ENCODE peak calls at places on chromosomes 16 and 17, in seven cellular contexts. X is fibroblast of lung; T is stomach; Y is mucosa of descending colon; I is A549; M is thoracic aorta; G is effector memory CD4-positive, alpha-beta T cell. V is an unnamed sample. For H3K9me3, the result is how much of the 10 kb centered on the place peaks cover.

GRCh38 chr16:8109510-8110369 is 480.6 kb downstream of the TMEM114 start:
- DNase-seq in X (no peak), T (no peak), Y (no peak), I (peak), M (no peak), G (no peak), V (no peak)

GRCh38 chr17:82230627-82231311 is 1.9 kb downstream of the SLC16A3 start:
- DNase-seq in X (peak), T (peak), Y (peak), I (peak), M (no peak), G (peak), V (peak)

GRCh38 chr16:87956169-87956770 is 5.0 kb downstream of the BANP start:
- DNase-seq in X (peak), T (no peak), Y (peak), I (no peak), M (no peak), G (peak), V (peak)

GRCh38 chr16:68229431-68230175 is 6.3 kb downstream of the ESRP2 start:
- DNase-seq in X (peak), T (peak), Y (peak), I (peak), M (no peak), G (no peak), V (no peak)

GRCh38 chr17:45338023-45338781 is 21.4 kb upstream of the MAP3K14 start:
- DNase-seq in X (no peak), T (no peak), Y (no peak), I (no peak), M (no peak), G (no peak), V (no peak)

GRCh38 chr16:8905168-8905762 is 23.1 kb downstream of the LITAFD start:
- DNase-seq in X (peak), T (no peak), Y (no peak), I (peak), M (no peak), G (no peak), V (no peak)

GRCh38 chr16:53502331-53503269 is at the start of gene AKTIP:
- DNase-seq in X (peak), T (peak), Y (peak), I (no peak), M (no peak), G (no peak), V (peak)

GRCh38 chr17:7560172-7561027 is 1.3 kb upstream of the SENP3 start:
- DNase-seq in X (peak), T (peak), Y (peak), I (peak), M (no peak), G (no peak), V (no peak)

GRCh38 chr16:15046692-15047376 is 9.0 kb downstream of the NTAN1 start:
- DNase-seq in X (no peak), T (no peak), Y (no peak), I (peak), M (no peak), G (no peak), V (no peak)

GRCh38 chr16:85211247-85211910 is 99.1 kb upstream of the CIBAR2 start:
- DNase-seq in X (peak), T (no peak), Y (no peak), I (no peak), M (no peak), G (no peak), V (no peak)

GRCh38 chr17:603405-604193 is 111.0 kb downstream of the VPS53 start:
- DNase-seq in X (no peak), T (no peak), Y (no peak), I (no peak), M (no peak), G (no peak), V (no peak)

GRCh38 chr17:83099570-83100181 is 20.3 kb downstream of the METRNL start:
- DNase-seq in X (peak), T (peak), Y (peak), I (no peak), M (no peak), G (no peak), V (no peak)

GRCh38 chr17:64281962-64282752 is 19.1 kb upstream of the TEX2 start:
- DNase-seq in X (peak), T (peak), Y (peak), I (peak), M (no peak), G (no peak), V (peak)

GRCh38 chr16:87570938-87571867 is 31.1 kb upstream of the JPH3 start:
- DNase-seq in X (peak), T (peak), Y (peak), I (peak), M (peak), G (no peak), V (no peak)

GRCh38 chr17:67386965-67387551 is 10.0 kb downstream of the PITPNC1 start:
- DNase-seq in X (peak), T (peak), Y (peak), I (peak), M (no peak), G (no peak), V (peak)

GRCh38 chr17:48840441-48840840 is 9.6 kb downstream of the CALCOCO2 start:
- DNase-seq in X (peak), T (no peak), Y (no peak), I (no peak), M (no peak), G (no peak), V (no peak)

GRCh38 chr17:5846001-5846400 is 224.2 kb upstream of the WSCD1 start:
- DNase-seq in X (no peak), T (no peak), Y (no peak), I (no peak), M (no peak), G (no peak), V (no peak)

GRCh38 chr16:6019490-6019991 is 921.9 kb upstream of the EEF2KMT start:
- DNase-seq in X (peak), T (no peak), Y (no peak), I (no peak), M (no peak), G (no peak), V (no peak)

GRCh38 chr16:66580605-66581209 is 1.4 kb downstream of the CMTM2 start:
- DNase-seq in X (peak), T (no peak), Y (no peak), I (no peak), M (no peak), G (no peak), V (no peak)

GRCh38 chr17:30218689-30219266 is 16.7 kb downstream of the SLC6A4 start:
- DNase-seq in X (no peak), T (no peak), Y (no peak), I (no peak), M (no peak), G (no peak), V (no peak)

GRCh38 chr16:9125658-9126492 is 34.4 kb downstream of the HAPSTR1 start:
- DNase-seq in X (no peak), T (no peak), Y (no peak), I (no peak), M (no peak), G (no peak), V (no peak)

GRCh38 chr17:79979201-79979840 is 56.4 kb downstream of the TBC1D16 start:
- DNase-seq in X (no peak), T (no peak), Y (no peak), I (no peak), M (no peak), G (no peak), V (no peak)

GRCh38 chr17:50624321-50624935 is 10.3 kb upstream of the ABCC3 start:
- DNase-seq in X (no peak), T (no peak), Y (no peak), I (no peak), M (no peak), G (no peak), V (no peak)

GRCh38 chr16:71676236-71676635 is 48.3 kb downstream of the PHLPP2 start:
- DNase-seq in X (no peak), T (no peak), Y (no peak), I (no peak), M (no peak), G (no peak), V (no peak)

GRCh38 chr17:49334744-49335512 is 27.1 kb downstream of the ZNF652 start:
- DNase-seq in X (no peak), T (no peak), Y (no peak), I (no peak), M (no peak), G (no peak), V (no peak)

GRCh38 chr17:73142763-73143395 is 21.9 kb upstream of the SSTR2 start:
- DNase-seq in X (peak), T (no peak), Y (no peak), I (no peak), M (no peak), G (no peak), V (no peak)

GRCh38 chr17:19719365-19720209 is 3.2 kb upstream of the SLC47A2 start:
- DNase-seq in X (no peak), T (no peak), Y (no peak), I (peak), M (no peak), G (no peak), V (no peak)

GRCh38 chr17:10162034-10162433 is 36.4 kb downstream of the GAS7 start:
- DNase-seq in X (no peak), T (no peak), Y (no peak), I (no peak), M (no peak), G (no peak), V (no peak)

GRCh38 chr17:50578173-50578572 is 17.7 kb downstream of the CACNA1G start:
- DNase-seq in X (no peak), T (no peak), Y (no peak), I (no peak), M (no peak), G (no peak), V (no peak)

GRCh38 chr17:59149051-59149450 is 5.9 kb downstream of the SKA2 start:
- DNase-seq in X (peak), T (no peak), Y (no peak), I (peak), M (no peak), G (no peak), V (no peak)

GRCh38 chr17:27049104-27049784 is 244.7 kb upstream of the WSB1 start:
- DNase-seq in X (no peak), T (no peak), Y (no peak), I (no peak), M (no peak), G (no peak), V (no peak)
- H3K9me3 ChIP-seq in X (under half), T (under half), Y (under half), I (under half), M (under half), G (under half), V (under half)

GRCh38 chr16:10402975-10403374 is 17.1 kb downstream of the ATF7IP2 start:
- DNase-seq in X (no peak), T (no peak), Y (no peak), I (no peak), M (no peak), G (no peak), V (no peak)
- H3K9me3 ChIP-seq in X (under half), T (under half), Y (under half), I (under half), M (under half), G (under half), V (under half)

GRCh38 chr16:81517150-81517499 is 72.5 kb downstream of the CMIP start:
- DNase-seq in X (no peak), T (no peak), Y (no peak), I (no peak), M (no peak), G (no peak), V (no peak)
- H3K9me3 ChIP-seq in X (under half), T (under half), Y (under half), I (under half), M (under half), G (under half), V (under half)

GRCh38 chr17:61701978-61702377 is 111.0 kb upstream of the NACA2 start:
- DNase-seq in X (no peak), T (no peak), Y (no peak), I (no peak), M (no peak), G (no peak), V (no peak)
- H3K9me3 ChIP-seq in X (under half), T (under half), Y (under half), I (under half), M (under half), G (under half), V (under half)

DNA sequence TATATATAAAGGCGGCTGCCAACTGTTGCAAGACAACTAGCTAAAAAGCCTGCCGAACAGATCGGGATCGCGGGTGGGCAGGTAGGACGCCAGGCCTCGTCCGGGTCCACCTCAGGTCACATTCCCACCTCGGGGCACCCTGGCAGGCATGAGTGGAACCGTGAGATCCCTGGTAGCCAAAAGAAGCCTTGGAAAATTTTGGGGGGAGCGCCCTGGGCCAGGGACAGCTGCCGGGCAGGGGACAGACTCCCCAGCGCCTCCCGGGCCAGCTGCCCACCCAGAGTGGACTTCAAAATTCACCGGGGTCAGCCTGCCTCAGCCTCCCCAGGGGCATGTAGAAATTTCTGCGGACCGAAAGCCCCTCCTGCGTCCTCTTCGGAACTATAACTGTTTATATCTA is 760.9 kb downstream of the KCNJ18 start:
- DNase-seq in X (no peak), T (no peak), Y (no peak), I (no peak), M (no peak), G (no peak), V (no peak)
- H3K9me3 ChIP-seq in X (under half), T (under half), Y (under half), I (under half), M (under half), G (under half), V (under half)

DNA sequence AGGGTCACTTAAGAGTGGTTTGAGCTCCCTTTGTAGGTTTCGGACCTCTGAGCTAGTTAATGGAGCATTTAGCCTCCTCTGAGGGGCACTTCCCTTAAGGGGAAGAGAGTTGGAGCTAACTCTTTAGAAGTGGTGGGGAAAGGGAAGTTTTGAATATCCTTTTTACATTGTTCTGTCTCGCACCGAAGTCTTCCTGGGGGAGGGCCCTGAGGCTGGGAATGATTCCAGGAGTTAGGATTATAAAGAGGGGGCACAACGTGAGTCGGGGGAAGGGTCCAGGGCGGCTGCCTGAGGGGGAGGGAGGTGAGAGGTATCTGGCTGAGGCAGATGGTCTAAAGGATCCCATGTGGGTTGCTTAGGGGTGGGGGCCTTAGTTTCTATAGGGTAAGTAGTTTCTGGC is 32.3 kb downstream of the SEC14L1 start:
- DNase-seq in X (no peak), T (no peak), Y (no peak), I (no peak), M (no peak), G (no peak), V (no peak)
- H3K9me3 ChIP-seq in X (under half), T (under half), Y (under half), I (under half), M (under half), G (under half), V (under half)

GRCh38 chr16:35365675-35366074 is 1906.3 kb downstream of the TP53TG3F start:
- DNase-seq in X (no peak), T (no peak), Y (no peak), I (no peak), M (no peak), G (no peak), V (no peak)

GRCh38 chr16:35364263-35364662 is 1904.9 kb downstream of the TP53TG3F start:
- DNase-seq in X (no peak), T (no peak), Y (no peak), I (no peak), M (no peak), G (no peak), V (no peak)

DNA sequence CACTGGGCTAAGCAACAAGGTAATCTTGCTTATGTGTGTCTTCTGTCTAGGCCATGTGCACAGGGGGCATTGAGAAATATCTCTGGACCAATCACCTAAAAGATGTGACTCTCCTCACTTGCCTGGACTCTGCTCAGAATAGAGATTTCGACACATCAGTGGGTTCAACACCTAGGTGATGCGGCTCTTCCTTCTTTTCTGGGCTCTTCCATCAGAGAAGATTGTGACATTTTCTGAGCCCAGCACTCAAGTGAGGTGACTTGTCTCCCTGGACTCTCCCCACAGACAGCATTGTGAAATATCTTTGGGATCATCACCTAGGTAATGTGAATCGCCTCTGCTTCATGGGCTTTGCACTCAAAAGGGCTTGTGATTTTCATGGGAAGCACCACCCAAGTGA is 1904.1 kb downstream of the TP53TG3F start:
- DNase-seq in X (no peak), T (no peak), Y (no peak), I (no peak), M (no peak), G (no peak), V (no peak)
- H3K9me3 ChIP-seq in X (under half), T (under half), Y (under half), I (under half), M (under half), G (under half), V (under half)

V was measured in T-helper 17 cell.